ENCODE peak calls at places on chromosomes 16 and 17, in seven cellular contexts. One of them, this sample, is unnamed.

GRCh38 chr17:38352245-38353083 is 820 bp downstream of the SOCS7 start:
- DNase-seq in neuronal stem cell: no peak
- DNase-seq in foreskin fibroblast: peak; percentile 57
- DNase-seq in astrocyte of the cerebellum: no peak
- DNase-seq in dorsolateral prefrontal cortex: no peak
- DNase-seq in PC-9: peak; percentile 14
- DNase-seq in aorta: peak; percentile 58
- DNase-seq in this sample: peak; percentile 50

GRCh38 chr16:27301236-27301861 is 12.4 kb upstream of the IL4R start:
- DNase-seq in neuronal stem cell: no peak
- DNase-seq in foreskin fibroblast: peak; percentile 41
- DNase-seq in astrocyte of the cerebellum: no peak
- DNase-seq in dorsolateral prefrontal cortex: no peak
- DNase-seq in PC-9: no peak
- DNase-seq in aorta: no peak
- DNase-seq in this sample: no peak

GRCh38 chr16:1450841-1451240 is 6.5 kb upstream of the CCDC154 start:
- DNase-seq in neuronal stem cell: no peak
- DNase-seq in foreskin fibroblast: no peak
- DNase-seq in astrocyte of the cerebellum: no peak
- DNase-seq in dorsolateral prefrontal cortex: no peak
- DNase-seq in PC-9: no peak
- DNase-seq in aorta: no peak
- DNase-seq in this sample: no peak

GRCh38 chr17:72890711-72891110 is 201.8 kb downstream of the SLC39A11 start:
- DNase-seq in neuronal stem cell: no peak
- DNase-seq in foreskin fibroblast: peak; percentile 50
- DNase-seq in astrocyte of the cerebellum: no peak
- DNase-seq in dorsolateral prefrontal cortex: no peak
- DNase-seq in PC-9: no peak
- DNase-seq in aorta: no peak
- DNase-seq in this sample: no peak

GRCh38 chr17:36936455-36936934 is 780 bp upstream of the LHX1 start:
- DNase-seq in neuronal stem cell: no peak
- DNase-seq in foreskin fibroblast: no peak
- DNase-seq in astrocyte of the cerebellum: no peak
- DNase-seq in dorsolateral prefrontal cortex: no peak
- DNase-seq in PC-9: peak; percentile 52
- DNase-seq in aorta: no peak
- DNase-seq in this sample: peak; percentile 68

GRCh38 chr17:81976332-81977210 is 858 bp upstream of the ASPSCR1 start:
- DNase-seq in neuronal stem cell: no peak
- DNase-seq in foreskin fibroblast: peak; percentile 28
- DNase-seq in astrocyte of the cerebellum: no peak
- DNase-seq in dorsolateral prefrontal cortex: no peak
- DNase-seq in PC-9: no peak
- DNase-seq in aorta: no peak
- DNase-seq in this sample: peak; percentile 60

GRCh38 chr17:82943339-82943738 is 103.5 kb upstream of the ZNF750 start:
- DNase-seq in neuronal stem cell: no peak
- DNase-seq in foreskin fibroblast: no peak
- DNase-seq in astrocyte of the cerebellum: no peak
- DNase-seq in dorsolateral prefrontal cortex: peak; percentile 23
- DNase-seq in PC-9: no peak
- DNase-seq in aorta: no peak
- DNase-seq in this sample: no peak

GRCh38 chr17:850828-851759 is 68.9 kb downstream of the MRM3 start:
- DNase-seq in neuronal stem cell: no peak
- DNase-seq in foreskin fibroblast: peak; percentile 90
- DNase-seq in astrocyte of the cerebellum: no peak
- DNase-seq in dorsolateral prefrontal cortex: no peak
- DNase-seq in PC-9: no peak
- DNase-seq in aorta: no peak
- DNase-seq in this sample: no peak

GRCh38 chr17:58703137-58703846 is 10.9 kb downstream of the RAD51C start:
- DNase-seq in neuronal stem cell: no peak
- DNase-seq in foreskin fibroblast: peak; percentile 24
- DNase-seq in astrocyte of the cerebellum: peak; percentile 34
- DNase-seq in dorsolateral prefrontal cortex: no peak
- DNase-seq in PC-9: no peak
- DNase-seq in aorta: no peak
- DNase-seq in this sample: no peak

GRCh38 chr16:87583453-87584131 is 18.7 kb upstream of the JPH3 start:
- DNase-seq in neuronal stem cell: no peak
- DNase-seq in foreskin fibroblast: peak; percentile 33
- DNase-seq in astrocyte of the cerebellum: no peak
- DNase-seq in dorsolateral prefrontal cortex: no peak
- DNase-seq in PC-9: no peak
- DNase-seq in aorta: peak; percentile 57
- DNase-seq in this sample: no peak

GRCh38 chr16:22739077-22739476 is 74.9 kb upstream of the HS3ST2 start:
- DNase-seq in neuronal stem cell: no peak
- DNase-seq in foreskin fibroblast: no peak
- DNase-seq in astrocyte of the cerebellum: no peak
- DNase-seq in dorsolateral prefrontal cortex: no peak
- DNase-seq in PC-9: no peak
- DNase-seq in aorta: no peak
- DNase-seq in this sample: no peak

GRCh38 chr16:89315791-89316581 is 98.5 kb downstream of the ZNF778 start:
- DNase-seq in neuronal stem cell: no peak
- DNase-seq in foreskin fibroblast: peak; percentile 66
- DNase-seq in astrocyte of the cerebellum: peak; percentile 83
- DNase-seq in dorsolateral prefrontal cortex: no peak
- DNase-seq in PC-9: peak; percentile 72
- DNase-seq in aorta: no peak
- DNase-seq in this sample: peak; percentile 37

GRCh38 chr17:333626-334396 is 18.8 kb downstream of the RPH3AL start:
- DNase-seq in neuronal stem cell: no peak
- DNase-seq in foreskin fibroblast: peak; percentile 12
- DNase-seq in astrocyte of the cerebellum: no peak
- DNase-seq in dorsolateral prefrontal cortex: peak; percentile 78
- DNase-seq in PC-9: no peak
- DNase-seq in aorta: peak; percentile 86
- DNase-seq in this sample: no peak

GRCh38 chr17:57940217-57940616 is 15.0 kb downstream of the CUEDC1 start:
- DNase-seq in neuronal stem cell: no peak
- DNase-seq in foreskin fibroblast: no peak
- DNase-seq in astrocyte of the cerebellum: no peak
- DNase-seq in dorsolateral prefrontal cortex: no peak
- DNase-seq in PC-9: no peak
- DNase-seq in aorta: no peak
- DNase-seq in this sample: no peak

GRCh38 chr17:49514374-49514738 is 19.3 kb downstream of the NGFR start:
- DNase-seq in neuronal stem cell: no peak
- DNase-seq in foreskin fibroblast: no peak
- DNase-seq in astrocyte of the cerebellum: no peak
- DNase-seq in dorsolateral prefrontal cortex: peak; percentile 35
- DNase-seq in PC-9: no peak
- DNase-seq in aorta: no peak
- DNase-seq in this sample: peak; percentile 55

GRCh38 chr17:44969144-44969780 is 1.2 kb upstream of the C1QL1 start:
- DNase-seq in neuronal stem cell: no peak
- DNase-seq in foreskin fibroblast: no peak
- DNase-seq in astrocyte of the cerebellum: no peak
- DNase-seq in dorsolateral prefrontal cortex: no peak
- DNase-seq in PC-9: no peak
- DNase-seq in aorta: no peak
- DNase-seq in this sample: no peak

GRCh38 chr17:43584666-43585102 is 38.5 kb upstream of the ETV4 start:
- DNase-seq in neuronal stem cell: no peak
- DNase-seq in foreskin fibroblast: no peak
- DNase-seq in astrocyte of the cerebellum: no peak
- DNase-seq in dorsolateral prefrontal cortex: no peak
- DNase-seq in PC-9: no peak
- DNase-seq in aorta: no peak
- DNase-seq in this sample: no peak

GRCh38 chr17:83096401-83097220 is 17.2 kb downstream of the METRNL start:
- DNase-seq in neuronal stem cell: no peak
- DNase-seq in foreskin fibroblast: peak; percentile 14
- DNase-seq in astrocyte of the cerebellum: no peak
- DNase-seq in dorsolateral prefrontal cortex: no peak
- DNase-seq in PC-9: peak; percentile 93
- DNase-seq in aorta: no peak
- DNase-seq in this sample: no peak

GRCh38 chr17:48048321-48049140 is at the start of gene NFE2L1:
- DNase-seq in neuronal stem cell: no peak
- DNase-seq in foreskin fibroblast: peak; percentile 97
- DNase-seq in astrocyte of the cerebellum: peak; percentile 57
- DNase-seq in dorsolateral prefrontal cortex: peak; percentile 59
- DNase-seq in PC-9: peak; percentile 85
- DNase-seq in aorta: peak; percentile 96
- DNase-seq in this sample: peak; percentile 91

GRCh38 chr17:48052956-48053757 is 5.0 kb downstream of the NFE2L1 start:
- DNase-seq in neuronal stem cell: no peak
- DNase-seq in foreskin fibroblast: peak; percentile 61
- DNase-seq in astrocyte of the cerebellum: no peak
- DNase-seq in dorsolateral prefrontal cortex: peak; percentile 62
- DNase-seq in PC-9: no peak
- DNase-seq in aorta: peak; percentile 61
- DNase-seq in this sample: peak; percentile 92

GRCh38 chr17:48051706-48052486 is 3.7 kb downstream of the NFE2L1 start:
- DNase-seq in neuronal stem cell: no peak
- DNase-seq in foreskin fibroblast: peak; percentile 83
- DNase-seq in astrocyte of the cerebellum: peak; percentile 98
- DNase-seq in dorsolateral prefrontal cortex: no peak
- DNase-seq in PC-9: peak; percentile 28
- DNase-seq in aorta: peak; percentile 71
- DNase-seq in this sample: peak; percentile 56

GRCh38 chr17:48053758-48054237 is 5.6 kb downstream of the NFE2L1 start:
- DNase-seq in neuronal stem cell: no peak
- DNase-seq in foreskin fibroblast: no peak
- DNase-seq in astrocyte of the cerebellum: no peak
- DNase-seq in dorsolateral prefrontal cortex: no peak
- DNase-seq in PC-9: no peak
- DNase-seq in aorta: no peak
- DNase-seq in this sample: no peak

GRCh38 chr17:48051278-48051677 is 3.1 kb downstream of the NFE2L1 start:
- DNase-seq in neuronal stem cell: no peak
- DNase-seq in foreskin fibroblast: no peak
- DNase-seq in astrocyte of the cerebellum: no peak
- DNase-seq in dorsolateral prefrontal cortex: no peak
- DNase-seq in PC-9: no peak
- DNase-seq in aorta: no peak
- DNase-seq in this sample: no peak
- H3K4me3 ChIP-seq in neuronal stem cell: no peak overlapping the region
- H3K4me3 ChIP-seq in foreskin fibroblast: peak overlapping the region; percentile 42
- H3K4me3 ChIP-seq in astrocyte of the cerebellum: peak overlapping the region; percentile 69
- H3K4me3 ChIP-seq in dorsolateral prefrontal cortex: no peak overlapping the region
- H3K4me3 ChIP-seq in PC-9: no peak overlapping the region
- H3K4me3 ChIP-seq in aorta: no peak overlapping the region
- H3K4me3 ChIP-seq in this sample: peak overlapping the region; percentile 23

DNA sequence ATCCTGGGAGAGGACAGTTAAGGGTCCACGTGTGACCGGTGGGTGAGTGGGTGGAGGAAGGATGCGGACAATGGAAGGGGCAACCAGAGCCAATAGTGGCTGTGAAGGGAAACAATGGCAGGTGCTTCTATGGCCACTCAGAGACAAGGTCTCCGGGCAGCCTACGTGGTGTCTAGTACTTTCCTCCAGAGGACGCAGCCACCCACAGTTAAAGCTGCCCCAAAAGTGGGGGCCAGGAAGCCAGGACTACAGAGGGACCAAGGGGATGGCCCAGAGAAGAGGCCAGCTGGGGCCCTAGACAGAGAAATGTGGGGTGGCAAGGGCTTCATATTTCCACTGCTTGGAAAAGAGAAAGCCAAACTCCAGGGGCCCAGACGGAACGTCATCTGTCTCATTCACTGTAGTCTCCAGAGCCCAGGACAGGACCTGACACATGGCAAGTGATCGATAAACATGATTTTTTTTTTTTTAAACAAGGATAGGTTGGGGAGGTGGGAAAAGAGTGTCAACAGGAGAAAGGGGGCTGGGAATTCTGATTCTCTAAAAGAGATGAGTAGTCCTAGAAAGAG is 861 bp upstream of the PER1 start:
- DNase-seq in neuronal stem cell: no peak
- DNase-seq in foreskin fibroblast: no peak
- DNase-seq in astrocyte of the cerebellum: no peak
- DNase-seq in dorsolateral prefrontal cortex: no peak
- DNase-seq in PC-9: no peak
- DNase-seq in aorta: peak; percentile 58
- DNase-seq in this sample: no peak
- H3K4me3 ChIP-seq in neuronal stem cell: peak overlapping the region; percentile 32
- H3K4me3 ChIP-seq in foreskin fibroblast: peak overlapping the region; percentile 77
- H3K4me3 ChIP-seq in astrocyte of the cerebellum: peak overlapping the region; percentile 94
- H3K4me3 ChIP-seq in dorsolateral prefrontal cortex: peak overlapping the region; percentile 83
- H3K4me3 ChIP-seq in PC-9: no peak overlapping the region
- H3K4me3 ChIP-seq in aorta: no peak overlapping the region
- H3K4me3 ChIP-seq in this sample: peak overlapping the region; percentile 32

DNA sequence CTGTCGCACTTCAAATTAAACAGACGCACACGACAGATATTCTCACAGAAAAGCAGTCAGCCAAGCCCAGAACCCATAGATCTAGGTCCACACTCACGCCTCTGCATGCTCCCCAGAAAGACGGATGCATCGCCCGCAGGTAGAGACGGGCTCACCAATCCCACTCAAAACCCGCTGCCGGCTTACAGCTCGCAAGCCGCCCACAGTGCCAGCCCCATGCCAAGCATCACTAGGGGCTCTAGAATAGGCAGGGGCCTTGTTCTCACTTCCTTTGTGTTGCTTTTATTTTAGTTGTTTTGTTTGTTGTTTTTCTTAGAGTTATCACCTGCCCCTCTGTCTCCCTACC is 336 bp upstream of the BMERB1 start:
- DNase-seq in neuronal stem cell: no peak
- DNase-seq in foreskin fibroblast: no peak
- DNase-seq in astrocyte of the cerebellum: no peak
- DNase-seq in dorsolateral prefrontal cortex: no peak
- DNase-seq in PC-9: no peak
- DNase-seq in aorta: no peak
- DNase-seq in this sample: peak; percentile 8
- H3K4me3 ChIP-seq in neuronal stem cell: peak overlapping the region; percentile 84
- H3K4me3 ChIP-seq in foreskin fibroblast: peak overlapping the region; percentile 96
- H3K4me3 ChIP-seq in astrocyte of the cerebellum: peak overlapping the region; percentile 61
- H3K4me3 ChIP-seq in dorsolateral prefrontal cortex: peak overlapping the region; percentile 84
- H3K4me3 ChIP-seq in PC-9: no peak overlapping the region
- H3K4me3 ChIP-seq in aorta: peak overlapping the region; percentile 64
- H3K4me3 ChIP-seq in this sample: peak overlapping the region; percentile 59

GRCh38 chr17:78933959-78934568 is 8.9 kb upstream of the TIMP2 start:
- DNase-seq in neuronal stem cell: peak; percentile 72
- DNase-seq in foreskin fibroblast: peak; percentile 99
- DNase-seq in astrocyte of the cerebellum: peak; percentile 99
- DNase-seq in dorsolateral prefrontal cortex: peak; percentile 79
- DNase-seq in PC-9: peak; percentile 92
- DNase-seq in aorta: peak; percentile 98
- DNase-seq in this sample: peak; percentile 92

GRCh38 chr17:78929908-78930775 is 5.0 kb upstream of the TIMP2 start:
- DNase-seq in neuronal stem cell: no peak
- DNase-seq in foreskin fibroblast: no peak
- DNase-seq in astrocyte of the cerebellum: no peak
- DNase-seq in dorsolateral prefrontal cortex: no peak
- DNase-seq in PC-9: peak; percentile 26
- DNase-seq in aorta: peak; percentile 45
- DNase-seq in this sample: no peak

GRCh38 chr17:78934681-78935418 is 9.7 kb upstream of the TIMP2 start:
- DNase-seq in neuronal stem cell: no peak
- DNase-seq in foreskin fibroblast: peak; percentile 45
- DNase-seq in astrocyte of the cerebellum: no peak
- DNase-seq in dorsolateral prefrontal cortex: no peak
- DNase-seq in PC-9: no peak
- DNase-seq in aorta: no peak
- DNase-seq in this sample: no peak

GRCh38 chr17:78935419-78936323 is 10.5 kb upstream of the TIMP2 start:
- DNase-seq in neuronal stem cell: no peak
- DNase-seq in foreskin fibroblast: peak; percentile 98
- DNase-seq in astrocyte of the cerebellum: peak; percentile 94
- DNase-seq in dorsolateral prefrontal cortex: no peak
- DNase-seq in PC-9: no peak
- DNase-seq in aorta: peak; percentile 85
- DNase-seq in this sample: peak; percentile 93

GRCh38 chr17:78933025-78933958 is 8.1 kb upstream of the TIMP2 start:
- DNase-seq in neuronal stem cell: no peak
- DNase-seq in foreskin fibroblast: peak; percentile 98
- DNase-seq in astrocyte of the cerebellum: peak; percentile 74
- DNase-seq in dorsolateral prefrontal cortex: no peak
- DNase-seq in PC-9: peak; percentile 72
- DNase-seq in aorta: peak; percentile 89
- DNase-seq in this sample: no peak
- H3K4me3 ChIP-seq in neuronal stem cell: no peak overlapping the region
- H3K4me3 ChIP-seq in foreskin fibroblast: peak overlapping the region; percentile 39
- H3K4me3 ChIP-seq in astrocyte of the cerebellum: peak overlapping the region; percentile 5
- H3K4me3 ChIP-seq in dorsolateral prefrontal cortex: peak overlapping the region; percentile 35
- H3K4me3 ChIP-seq in PC-9: peak overlapping the region; percentile 30
- H3K4me3 ChIP-seq in aorta: no peak overlapping the region
- H3K4me3 ChIP-seq in this sample: peak overlapping the region; percentile 35

This sample was measured in BE2C.